ENCODE peak calls at places on chromosomes 6 and 20, in ten cellular contexts. I is body of pancreas; R is MM.1S; A is cardiac muscle cell; C is aorta; U is ovary; G is mesendoderm; D is thyroid gland; P is Peyer's patch; Y is naive thymus-derived CD4-positive, alpha-beta T cell. M is an unnamed sample. For H3K4me1, the result is how much of the 10 kb centered on the place peaks cover.

GRCh38 chr20:57743450-57744095 is 33.8 kb upstream of the PMEPA1 start:
- DNase-seq in D (no peak), A (no peak), U (no peak), C (peak), R (no peak), Y (no peak), I (no peak), P (no peak), G (no peak), M (no peak)

GRCh38 chr6:11902527-11902926 is 109.6 kb upstream of the HIVEP1 start:
- DNase-seq in A (no peak), G (no peak), U (no peak), D (no peak), I (no peak), R (no peak), P (no peak), Y (no peak), C (no peak), M (no peak)

GRCh38 chr20:40855269-40855668 is 166.2 kb upstream of the MAFB start:
- DNase-seq in R (no peak), Y (no peak), A (no peak), P (no peak), U (no peak), D (no peak), C (no peak), I (no peak), G (no peak), M (no peak)

GRCh38 chr6:128569737-128570438 is 49.5 kb upstream of the PTPRK start:
- DNase-seq in C (no peak), D (no peak), G (peak), P (no peak), U (no peak), A (peak), R (no peak), Y (no peak), I (no peak), M (peak)

GRCh38 chr6:137893726-137894125 is 26.7 kb downstream of the TNFAIP3 start:
- DNase-seq in D (no peak), I (no peak), R (no peak), G (no peak), Y (no peak), A (no peak), U (no peak), P (no peak), C (no peak), M (no peak)

GRCh38 chr6:123415844-123416468 is 220.8 kb downstream of the TRDN start:
- DNase-seq in C (no peak), Y (no peak), U (no peak), D (peak), R (peak), G (peak), A (peak), I (peak), P (peak), M (peak)

GRCh38 chr6:162750776-162751175 is 23.0 kb downstream of the PACRG start:
- DNase-seq in A (no peak), I (no peak), C (no peak), R (no peak), G (peak), D (no peak), Y (no peak), U (no peak), P (no peak), M (no peak)

GRCh38 chr6:7542878-7543394 is 1.5 kb downstream of the DSP start:
- DNase-seq in G (peak), C (no peak), I (peak), U (peak), D (peak), A (peak), Y (no peak), R (no peak), P (no peak), M (no peak)

GRCh38 chr6:67757465-67758033 is 877.5 kb upstream of the ADGRB3 start:
- DNase-seq in P (no peak), D (no peak), I (no peak), U (no peak), G (no peak), C (peak), R (no peak), Y (no peak), A (no peak), M (no peak)

GRCh38 chr6:158411998-158412397 is 99.7 kb downstream of the TULP4 start:
- DNase-seq in R (no peak), Y (no peak), I (no peak), C (no peak), G (peak), A (no peak), U (no peak), D (no peak), P (no peak), M (no peak)

GRCh38 chr6:163457637-163458561 is 43.4 kb downstream of the QKI start:
- DNase-seq in I (peak), U (no peak), P (no peak), R (no peak), G (peak), Y (no peak), A (peak), D (no peak), C (no peak), M (no peak)

GRCh38 chr20:17498181-17498580 is 33.0 kb downstream of the BFSP1 start:
- DNase-seq in P (no peak), Y (no peak), D (no peak), I (no peak), U (no peak), R (no peak), G (no peak), A (no peak), C (no peak), M (no peak)

GRCh38 chr20:48411265-48411664 is 416.5 kb downstream of the PREX1 start:
- DNase-seq in A (peak), I (no peak), Y (no peak), P (no peak), G (no peak), R (no peak), D (no peak), U (no peak), C (no peak), M (no peak)

GRCh38 chr6:96522469-96523009 is 933 bp downstream of the UFL1 start:
- DNase-seq in D (no peak), G (peak), Y (no peak), P (no peak), A (peak), C (no peak), R (peak), I (no peak), U (no peak), M (peak)

GRCh38 chr6:74654296-74654695 is 551.6 kb downstream of the COL12A1 start:
- DNase-seq in Y (no peak), U (no peak), G (no peak), P (no peak), A (no peak), D (no peak), C (no peak), I (no peak), R (no peak), M (no peak)

GRCh38 chr20:48190757-48191156 is 405.5 kb upstream of the SULF2 start:
- DNase-seq in R (no peak), D (no peak), Y (no peak), C (no peak), G (peak), I (no peak), P (no peak), A (no peak), U (no peak), M (no peak)

GRCh38 chr20:1803216-1804128 is 91.7 kb upstream of the SIRPA start:
- DNase-seq in Y (peak), P (peak), C (peak), R (peak), A (peak), D (peak), G (peak), U (peak), I (peak), M (no peak)

GRCh38 chr20:64051532-64052325 is 2.3 kb upstream of the SOX18 start:
- DNase-seq in U (no peak), P (no peak), Y (no peak), G (no peak), R (no peak), I (no peak), C (no peak), D (peak), A (no peak), M (peak)

GRCh38 chr20:1341561-1342265 is 12.8 kb upstream of the SDCBP2 start:
- DNase-seq in P (no peak), A (peak), G (no peak), I (no peak), U (no peak), Y (no peak), C (no peak), R (no peak), D (no peak), M (peak)

GRCh38 chr6:121733216-121733615 is 297.8 kb downstream of the GJA1 start:
- DNase-seq in A (peak), P (no peak), U (no peak), R (no peak), D (no peak), Y (no peak), C (no peak), G (no peak), I (no peak), M (no peak)

GRCh38 chr6:144234935-144235334 is 50.2 kb upstream of the UTRN start:
- DNase-seq in Y (no peak), G (no peak), R (no peak), P (no peak), D (no peak), A (no peak), C (no peak), I (no peak), U (no peak), M (no peak)

GRCh38 chr20:57701651-57702050 is 8.2 kb downstream of the PMEPA1 start:
- DNase-seq in G (no peak), P (no peak), C (no peak), U (no peak), R (no peak), Y (no peak), I (no peak), A (no peak), D (no peak), M (no peak)

GRCh38 chr6:36029464-36029863 is 1.9 kb downstream of the MAPK14 start:
- DNase-seq in U (no peak), I (no peak), Y (no peak), P (no peak), A (peak), C (no peak), R (no peak), D (no peak), G (no peak), M (peak)

GRCh38 chr6:79989641-79990040 is 14.8 kb upstream of the TTK start:
- DNase-seq in U (no peak), I (no peak), C (no peak), P (no peak), A (no peak), R (no peak), G (no peak), Y (no peak), D (no peak), M (no peak)

GRCh38 chr6:111958534-111958933 is 85.3 kb upstream of the FYN start:
- DNase-seq in G (no peak), Y (no peak), R (no peak), I (no peak), D (no peak), A (no peak), P (no peak), C (no peak), U (no peak), M (no peak)

GRCh38 chr6:132496519-132497180 is 16.3 kb downstream of the STX7 start:
- DNase-seq in Y (no peak), G (no peak), U (no peak), I (no peak), C (no peak), R (no peak), A (no peak), D (no peak), P (no peak), M (no peak)
- H3K4me1 ChIP-seq in Y (under half), G (under half), U (under half), I (under half), C (under half), R (under half), A (under half), D (under half), P (under half), M (under half)

GRCh38 chr6:125346926-125347563 is 45.3 kb upstream of the HDDC2 start:
- DNase-seq in R (peak), U (no peak), I (no peak), Y (no peak), D (no peak), P (peak), C (no peak), G (no peak), A (no peak), M (no peak)
- H3K4me3 ChIP-seq in R (peak), U (no peak), I (no peak), Y (no peak), D (no peak), P (no peak), C (peak), G (no peak), A (no peak), M (no peak)

GRCh38 chr20:10658876-10659632 is 14.7 kb downstream of the JAG1 start:
- DNase-seq in Y (no peak), R (no peak), P (no peak), C (no peak), G (no peak), A (no peak), I (no peak), U (no peak), D (no peak), M (no peak)

GRCh38 chr20:10660661-10661060 is 13.1 kb downstream of the JAG1 start:
- DNase-seq in P (no peak), A (no peak), U (no peak), R (no peak), I (no peak), G (peak), Y (no peak), D (peak), C (no peak), M (no peak)

GRCh38 chr20:10658051-10658823 is 15.6 kb downstream of the JAG1 start:
- DNase-seq in U (no peak), G (no peak), C (no peak), Y (no peak), P (no peak), I (peak), R (no peak), D (peak), A (no peak), M (no peak)

GRCh38 chr20:10661261-10661660 is 12.5 kb downstream of the JAG1 start:
- DNase-seq in U (no peak), G (no peak), A (no peak), P (no peak), I (no peak), D (no peak), Y (no peak), C (no peak), R (no peak), M (no peak)

GRCh38 chr20:10659651-10660601 is 13.9 kb downstream of the JAG1 start:
- DNase-seq in D (peak), C (no peak), R (no peak), U (no peak), Y (no peak), I (peak), G (peak), A (no peak), P (no peak), M (no peak)
- H3K27ac ChIP-seq in D (peak), C (peak), R (no peak), U (no peak), Y (no peak), I (no peak), G (peak), A (peak), P (no peak), M (no peak)

GRCh38 chr6:32194825-32195651 is 2.6 kb upstream of the GPSM3 start:
- DNase-seq in Y (no peak), I (peak), P (peak), R (peak), G (peak), C (no peak), A (peak), U (peak), D (peak), M (peak)
- H3K4me1 ChIP-seq in Y (under half), I (under half), P (under half), R (under half), G (under half), C (under half), A (under half), U (under half), D (under half), M (under half)

GRCh38 chr6:39793528-39793927 is 1.4 kb downstream of the DAAM2 start:
- DNase-seq in Y (no peak), R (no peak), U (no peak), I (no peak), P (no peak), C (no peak), D (no peak), A (no peak), G (no peak), M (no peak)
- H3K4me3 ChIP-seq in Y (no peak), R (no peak), U (peak), I (peak), P (peak), C (peak), D (peak), A (no peak), G (no peak), M (no peak)

GRCh38 chr6:134437376-134437775 is 119.5 kb upstream of the SGK1 start:
- DNase-seq in A (peak), R (peak), D (no peak), I (peak), G (no peak), Y (peak), U (no peak), P (peak), C (no peak), M (no peak)

GRCh38 chr6:134438825-134439224 is 120.9 kb upstream of the SGK1 start:
- DNase-seq in A (no peak), Y (no peak), I (no peak), D (no peak), P (no peak), C (no peak), G (no peak), U (no peak), R (no peak), M (no peak)

GRCh38 chr6:134435814-134436280 is 117.9 kb upstream of the SGK1 start:
- DNase-seq in I (no peak), A (no peak), Y (no peak), G (no peak), P (no peak), D (no peak), C (no peak), U (no peak), R (no peak), M (no peak)

GRCh38 chr6:134436281-134436815 is 118.4 kb upstream of the SGK1 start:
- DNase-seq in I (peak), P (peak), A (peak), Y (peak), R (no peak), G (peak), D (peak), U (no peak), C (no peak), M (peak)

GRCh38 chr6:134436950-134437349 is 119.0 kb upstream of the SGK1 start:
- DNase-seq in R (peak), Y (no peak), I (no peak), P (no peak), A (peak), G (no peak), C (no peak), D (no peak), U (no peak), M (no peak)
- H3K27ac ChIP-seq in R (no peak), Y (no peak), I (no peak), P (no peak), A (no peak), G (no peak), C (no peak), D (peak), U (no peak), M (no peak)

GRCh38 chr6:147201885-147202515 is 2.2 kb upstream of the STXBP5 start:
- DNase-seq in G (peak), R (no peak), D (peak), U (no peak), I (peak), P (peak), Y (no peak), C (no peak), A (peak), M (peak)
- H3K4me1 ChIP-seq in G (under half), R (under half), D (under half), U (under half), I (under half), P (under half), Y (under half), C (under half), A (under half), M (under half)

GRCh38 chr6:45006893-45007292 is 321.2 kb upstream of the RUNX2 start:
- DNase-seq in R (no peak), G (no peak), Y (no peak), D (no peak), U (no peak), C (no peak), I (no peak), P (no peak), A (no peak), M (no peak)
- H3K4me3 ChIP-seq in R (no peak), G (no peak), Y (no peak), D (no peak), U (no peak), C (no peak), I (no peak), P (no peak), A (no peak), M (no peak)

GRCh38 chr6:55003726-55004415 is 157.3 kb downstream of the FAM83B start:
- DNase-seq in A (no peak), U (no peak), P (no peak), R (no peak), D (no peak), C (no peak), G (no peak), I (no peak), Y (no peak), M (no peak)
- H3K27ac ChIP-seq in A (no peak), U (no peak), P (no peak), R (no peak), D (no peak), C (no peak), G (no peak), I (no peak), Y (no peak), M (no peak)

DNA sequence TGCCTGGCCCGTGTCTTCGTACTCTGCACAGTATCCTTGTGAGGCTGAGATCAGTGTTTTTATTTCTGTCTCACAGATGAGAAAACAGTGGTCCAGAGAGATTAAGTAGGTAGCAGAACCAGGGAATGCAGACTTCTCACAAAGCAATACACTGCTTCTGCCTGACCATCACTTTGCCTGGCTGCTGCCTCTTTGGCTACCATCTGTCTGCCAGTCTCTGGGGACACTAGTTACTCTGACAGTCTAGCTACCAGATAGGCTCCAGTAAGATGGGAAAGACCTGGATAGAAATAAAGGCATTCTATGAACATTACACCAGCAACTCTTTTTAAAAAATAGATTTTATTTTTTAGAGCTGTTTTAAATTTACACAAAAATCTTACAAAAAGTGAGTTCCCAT is 96.9 kb downstream of the PHACTR3 start:
- DNase-seq in Y (no peak), C (no peak), R (no peak), A (no peak), G (no peak), U (no peak), I (no peak), D (no peak), P (no peak), M (no peak)
- H3K4me1 ChIP-seq in Y (under half), C (under half), R (under half), A (under half), G (under half), U (under half), I (under half), D (under half), P (under half), M (under half)